ENCODE peak calls at places on chromosomes 2 and 18, in eight cellular contexts. G, Q, M, E, N, J, H and L are unnamed samples. For H3K9me3, the result is how much of the 10 kb centered on the place peaks cover.

GRCh38 chr18:77393519-77393918 is 143.9 kb downstream of the GALR1 start:
- DNase-seq in M (no peak), H (no peak), N (no peak), J (no peak), Q (no peak), G (no peak), E (no peak), L (no peak)

GRCh38 chr2:55416826-55417568 is 2.7 kb downstream of the CCDC88A start:
- DNase-seq in J (no peak), M (no peak), Q (no peak), N (no peak), E (no peak), G (no peak), H (no peak), L (no peak)

GRCh38 chr2:108377815-108378630 is at the start of gene SULT1C4:
- DNase-seq in M (no peak), E (no peak), G (no peak), H (peak), Q (peak), N (no peak), J (peak), L (no peak)

GRCh38 chr2:191935247-191935646 is 88.4 kb upstream of the CAVIN2 start:
- DNase-seq in M (no peak), J (peak), H (peak), E (no peak), N (no peak), G (no peak), Q (no peak), L (no peak)

GRCh38 chr2:25894135-25894830 is 16.0 kb upstream of the ASXL2 start:
- DNase-seq in G (no peak), Q (peak), H (no peak), M (no peak), N (no peak), E (peak), J (no peak), L (peak)

GRCh38 chr2:185245806-185246205 is 492.8 kb upstream of the FSIP2 start:
- DNase-seq in E (no peak), G (no peak), N (no peak), J (no peak), Q (peak), M (no peak), H (no peak), L (peak)

GRCh38 chr18:12000072-12000659 is 18.9 kb downstream of the IMPA2 start:
- DNase-seq in E (no peak), M (no peak), J (no peak), H (no peak), N (no peak), Q (no peak), G (no peak), L (no peak)

GRCh38 chr2:113858764-113859163 is 31.1 kb upstream of the ACTR3 start:
- DNase-seq in J (no peak), N (peak), G (no peak), E (peak), Q (no peak), M (no peak), H (no peak), L (peak)

GRCh38 chr18:73043231-73044000 is 175.6 kb upstream of the NETO1 start:
- DNase-seq in E (no peak), N (no peak), J (no peak), M (no peak), H (peak), Q (no peak), G (no peak), L (no peak)

GRCh38 chr18:56282234-56283104 is 355.9 kb downstream of the TXNL1 start:
- DNase-seq in H (no peak), J (no peak), G (no peak), N (no peak), Q (no peak), E (no peak), M (no peak), L (no peak)

GRCh38 chr18:32777049-32777448 is 4.2 kb upstream of the KLHL14 start:
- DNase-seq in J (no peak), E (peak), G (no peak), N (no peak), Q (no peak), M (no peak), H (no peak), L (no peak)

GRCh38 chr2:186980787-186981550 is 132.0 kb upstream of the ZSWIM2 start:
- DNase-seq in N (no peak), G (no peak), M (no peak), H (no peak), J (no peak), Q (no peak), E (no peak), L (no peak)

GRCh38 chr18:60010984-60011383 is 111.2 kb downstream of the PMAIP1 start:
- DNase-seq in H (no peak), G (no peak), Q (no peak), N (no peak), E (no peak), M (no peak), J (no peak), L (no peak)

GRCh38 chr2:106350980-106351379 is 117.2 kb downstream of the RGPD3 start:
- DNase-seq in H (no peak), G (no peak), E (no peak), Q (no peak), J (no peak), N (no peak), M (no peak), L (no peak)

GRCh38 chr18:69774831-69775230 is 172.8 kb downstream of the CD226 start:
- DNase-seq in Q (no peak), E (peak), M (no peak), G (no peak), H (no peak), J (no peak), N (no peak), L (no peak)

GRCh38 chr18:11145413-11146191 is 3.8 kb downstream of the PIEZO2 start:
- DNase-seq in H (no peak), G (no peak), N (no peak), E (no peak), Q (no peak), J (no peak), M (no peak), L (no peak)

GRCh38 chr2:32159678-32160077 is 6.0 kb upstream of the SLC30A6 start:
- DNase-seq in Q (no peak), J (no peak), G (no peak), E (no peak), N (no peak), H (no peak), M (no peak), L (no peak)

GRCh38 chr2:55618649-55619055 is 1.2 kb upstream of the PPP4R3B start:
- DNase-seq in G (peak), M (peak), H (peak), Q (peak), E (peak), N (no peak), J (peak), L (peak)

GRCh38 chr2:69952336-69953115 is 8.9 kb downstream of the ASPRV1 start:
- DNase-seq in H (no peak), J (no peak), G (no peak), Q (no peak), M (no peak), N (no peak), E (no peak), L (no peak)

GRCh38 chr2:231614559-231615057 is 21.9 kb downstream of the TEX44 start:
- DNase-seq in Q (peak), J (peak), E (no peak), H (no peak), M (no peak), G (peak), N (no peak), L (no peak)

GRCh38 chr18:76448262-76449109 is 46.6 kb downstream of the ZNF516 start:
- DNase-seq in H (peak), G (no peak), E (peak), N (no peak), J (peak), M (no peak), Q (no peak), L (no peak)

GRCh38 chr2:96241901-96242611 is 23.7 kb downstream of the TMEM127 start:
- DNase-seq in M (peak), Q (peak), J (peak), H (no peak), E (peak), N (no peak), G (peak), L (peak)

GRCh38 chr18:64203295-64203694 is 54.4 kb upstream of the LINC00305 start:
- DNase-seq in M (no peak), E (no peak), Q (no peak), N (no peak), G (no peak), H (no peak), J (no peak), L (no peak)

GRCh38 chr2:191976436-191976835 is 129.5 kb upstream of the CAVIN2 start:
- DNase-seq in E (peak), Q (no peak), J (no peak), G (no peak), M (no peak), H (no peak), N (no peak), L (peak)

GRCh38 chr2:219641390-219642063 is 14.1 kb downstream of the SLC4A3 start:
- DNase-seq in E (no peak), Q (peak), N (no peak), M (no peak), H (no peak), J (no peak), G (no peak), L (no peak)

GRCh38 chr2:112155331-112156151 is 17.4 kb downstream of the FBLN7 start:
- DNase-seq in E (no peak), G (peak), Q (no peak), M (peak), H (no peak), J (no peak), N (no peak), L (no peak)

GRCh38 chr18:56076735-56077134 is 488.7 kb upstream of the TCF4 start:
- DNase-seq in Q (no peak), N (no peak), H (no peak), J (no peak), G (no peak), M (no peak), E (no peak), L (no peak)

GRCh38 chr2:225112362-225113111 is 70.3 kb upstream of the DOCK10 start:
- DNase-seq in N (no peak), Q (no peak), G (no peak), M (no peak), J (peak), E (no peak), H (no peak), L (no peak)

GRCh38 chr2:238914648-238915015 is 66.7 kb downstream of the TWIST2 start:
- DNase-seq in H (no peak), N (no peak), J (no peak), Q (no peak), G (no peak), M (no peak), E (peak), L (peak)

GRCh38 chr2:14324308-14324707 is 308.2 kb upstream of the LRATD1 start:
- DNase-seq in M (no peak), E (no peak), G (no peak), Q (no peak), H (no peak), J (no peak), N (no peak), L (no peak)

GRCh38 chr2:211349031-211349430 is 792.6 kb downstream of the CPS1 start:
- DNase-seq in E (no peak), H (no peak), M (no peak), G (no peak), Q (no peak), J (no peak), N (no peak), L (no peak)

GRCh38 chr2:241987726-241988125 is 118.2 kb downstream of the RTP5 start:
- DNase-seq in M (no peak), G (no peak), E (no peak), J (no peak), H (no peak), N (no peak), Q (no peak), L (no peak)

GRCh38 chr2:7620255-7620654 is 703.0 kb downstream of the RNF144A start:
- DNase-seq in G (no peak), J (no peak), E (peak), H (no peak), M (no peak), Q (no peak), N (no peak), L (no peak)

GRCh38 chr2:217706095-217706494 is 296.7 kb downstream of the TNS1 start:
- DNase-seq in N (no peak), G (no peak), J (no peak), Q (no peak), E (no peak), H (no peak), M (no peak), L (no peak)

GRCh38 chr18:49459404-49460171 is 857 bp downstream of the DYM start:
- DNase-seq in M (peak), H (peak), G (peak), J (no peak), N (no peak), Q (no peak), E (peak), L (peak)
- H3K9me3 ChIP-seq in M (under half), H (under half), G (under half), J (under half), N (under half), Q (under half), E (under half), L (under half)

GRCh38 chr2:150387586-150388288 is 99.7 kb downstream of the RND3 start:
- DNase-seq in Q (no peak), J (no peak), E (peak), M (no peak), H (no peak), N (no peak), G (no peak), L (peak)

GRCh38 chr2:150385211-150385610 is 102.3 kb downstream of the RND3 start:
- DNase-seq in M (no peak), G (no peak), N (no peak), H (no peak), E (no peak), J (no peak), Q (no peak), L (no peak)

GRCh38 chr2:150391779-150392178 is 95.7 kb downstream of the RND3 start:
- DNase-seq in N (no peak), H (no peak), G (no peak), E (no peak), Q (no peak), J (no peak), M (no peak), L (no peak)

GRCh38 chr2:150389487-150389886 is 98.0 kb downstream of the RND3 start:
- DNase-seq in G (no peak), H (no peak), Q (no peak), J (no peak), E (peak), N (no peak), M (no peak), L (peak)

GRCh38 chr2:150388289-150388625 is 99.2 kb downstream of the RND3 start:
- DNase-seq in Q (no peak), H (no peak), G (no peak), J (no peak), M (no peak), E (no peak), N (no peak), L (peak)
- H3K27ac ChIP-seq in Q (no peak), H (no peak), G (no peak), J (no peak), M (no peak), E (no peak), N (no peak), L (no peak)

DNA sequence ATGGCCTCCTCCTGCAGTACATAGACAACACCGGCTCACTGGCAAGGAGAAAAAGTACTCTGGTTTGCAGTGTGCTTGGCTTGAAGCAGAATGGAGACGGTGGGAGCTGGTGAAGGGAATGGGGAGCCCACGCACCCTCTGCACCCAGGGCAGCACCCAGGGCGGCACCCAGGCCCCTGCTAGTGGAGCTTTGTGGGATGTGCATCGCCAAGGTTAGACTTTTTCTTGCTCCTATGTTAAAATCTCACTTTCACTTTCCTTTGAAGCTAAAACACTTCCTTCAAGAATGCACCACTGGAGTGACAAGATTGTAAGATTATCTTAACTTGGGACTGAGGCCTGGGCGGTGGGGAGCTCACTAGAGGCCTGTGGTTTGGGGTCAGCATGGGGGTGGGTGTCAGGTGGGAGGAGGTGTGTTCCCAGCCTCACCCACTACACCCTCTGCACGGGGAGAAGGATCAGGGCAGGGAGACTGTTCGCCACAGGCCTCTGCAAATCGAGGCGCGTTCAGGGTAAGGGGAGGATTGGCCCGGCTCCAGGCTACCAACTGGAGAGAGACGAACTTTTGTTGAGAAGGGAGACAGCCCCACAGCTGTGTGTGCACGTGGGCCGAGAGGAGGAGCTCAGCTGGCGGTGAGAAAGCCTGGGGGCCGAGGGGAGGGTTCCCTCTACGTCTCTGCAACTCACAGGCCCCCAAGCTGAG is 147.5 kb downstream of the KLHL29 start:
- DNase-seq in N (no peak), J (no peak), Q (no peak), M (peak), H (no peak), G (peak), E (no peak), L (no peak)
- H3K4me3 ChIP-seq in N (no peak), J (no peak), Q (no peak), M (peak), H (no peak), G (peak), E (no peak), L (no peak)

GRCh38 chr2:100451734-100452133 is 18.5 kb upstream of the NMS start:
- DNase-seq in N (no peak), Q (no peak), M (no peak), E (no peak), J (no peak), H (no peak), G (no peak), L (no peak)

DNA sequence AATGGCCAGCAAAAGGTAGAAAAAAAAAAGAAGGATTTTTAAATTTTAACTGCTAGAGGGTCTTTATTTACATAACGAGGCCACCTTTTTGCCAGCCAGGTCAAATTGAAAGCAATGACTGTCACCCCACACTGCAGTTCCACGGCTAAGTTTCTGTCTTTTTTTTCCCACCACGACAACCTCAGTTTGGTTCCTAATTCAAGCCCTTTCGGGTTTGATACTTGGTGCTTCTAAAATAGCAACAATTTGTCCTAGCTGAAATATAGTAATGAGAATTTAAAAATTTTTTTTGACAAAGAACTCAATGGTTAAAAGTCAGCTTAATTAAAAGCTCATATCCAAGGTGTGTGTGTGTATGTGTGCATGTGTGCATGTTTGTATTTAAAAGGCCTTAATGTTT is 16.4 kb upstream of the NMS start:
- DNase-seq in H (no peak), M (no peak), N (no peak), G (no peak), J (no peak), Q (no peak), E (no peak), L (no peak)
- H3K9me3 ChIP-seq in H (under half), M (under half), N (under half), G (under half), J (under half), Q (under half), E (under half), L (under half)

DNA sequence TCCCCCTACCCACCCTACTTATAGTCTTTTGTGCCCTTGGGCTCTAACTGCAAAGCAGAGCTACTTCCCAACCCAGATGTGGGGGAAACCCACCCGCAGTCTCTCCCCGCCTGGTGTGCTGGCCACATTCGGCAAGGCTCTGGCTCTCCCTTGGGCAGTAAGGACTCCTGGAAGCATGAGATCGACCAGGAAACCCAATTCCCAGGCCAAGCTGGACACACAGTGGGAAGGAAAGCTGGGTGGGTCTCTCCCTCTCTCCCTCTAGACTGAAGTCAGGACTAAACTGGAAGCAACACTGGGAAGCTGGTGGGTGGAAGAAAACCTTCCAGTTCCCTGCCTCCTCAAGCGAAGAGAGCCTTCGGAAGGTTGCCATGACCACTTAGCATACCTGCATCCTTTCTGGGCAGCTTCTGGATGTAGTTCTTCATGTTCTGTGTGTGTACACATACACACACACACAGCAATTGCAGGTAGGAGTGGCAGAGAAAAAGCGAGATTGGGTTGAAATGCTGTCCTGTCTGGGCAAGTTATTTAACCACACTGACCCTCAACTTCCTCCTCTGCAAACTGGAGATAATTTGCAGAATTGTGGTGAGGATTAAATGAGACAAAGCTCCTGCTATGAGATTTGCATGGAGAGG is 33.9 kb downstream of the ZBTB7C start:
- DNase-seq in N (no peak), G (no peak), M (no peak), E (no peak), H (no peak), J (no peak), Q (no peak), L (no peak)
- H3K27ac ChIP-seq in N (no peak), G (no peak), M (no peak), E (no peak), H (no peak), J (peak), Q (no peak), L (no peak)

GRCh38 chr2:128185576-128185975 is 94.6 kb downstream of the UGGT1 start:
- DNase-seq in M (no peak), G (no peak), H (no peak), N (no peak), Q (no peak), J (no peak), E (no peak), L (no peak)

GRCh38 chr2:128187032-128187654 is 96.1 kb downstream of the UGGT1 start:
- DNase-seq in Q (no peak), E (peak), N (no peak), H (peak), M (no peak), J (no peak), G (no peak), L (peak)
- H3K4me3 ChIP-seq in Q (no peak), E (no peak), N (no peak), H (no peak), M (no peak), J (no peak), G (no peak), L (no peak)